ENCODE peak calls at places on chromosomes 13 and 19, in eight cellular contexts. One of them, this sample, is unnamed. For H3K4me1, the result is how much of the 10 kb centered on the place peaks cover.

GRCh38 chr13:90412980-90413379 is 934.5 kb upstream of the MIR17HG start:
- DNase-seq in tibial artery: no peak
- DNase-seq in cardiac muscle cell: no peak
- DNase-seq in neural progenitor cell: no peak
- DNase-seq in uterus: no peak
- DNase-seq in stomach: no peak
- DNase-seq in A549: no peak
- DNase-seq in astrocyte: no peak
- DNase-seq in this sample: no peak

GRCh38 chr13:112885782-112886268 is 83.2 kb upstream of the MCF2L start:
- DNase-seq in stomach: peak
- DNase-seq in uterus: peak
- DNase-seq in A549: peak
- DNase-seq in tibial artery: peak
- DNase-seq in cardiac muscle cell: peak
- DNase-seq in neural progenitor cell: peak
- DNase-seq in astrocyte: peak
- DNase-seq in this sample: peak

GRCh38 chr13:40148103-40148502 is 492.6 kb downstream of the COG6 start:
- DNase-seq in stomach: no peak
- DNase-seq in neural progenitor cell: no peak
- DNase-seq in cardiac muscle cell: no peak
- DNase-seq in tibial artery: no peak
- DNase-seq in astrocyte: no peak
- DNase-seq in A549: no peak
- DNase-seq in uterus: no peak
- DNase-seq in this sample: no peak

GRCh38 chr19:7866399-7867091 is 7.6 kb downstream of the PRR36 start:
- DNase-seq in astrocyte: no peak
- DNase-seq in neural progenitor cell: no peak
- DNase-seq in tibial artery: no peak
- DNase-seq in A549: no peak
- DNase-seq in uterus: no peak
- DNase-seq in cardiac muscle cell: no peak
- DNase-seq in stomach: no peak
- DNase-seq in this sample: no peak

GRCh38 chr13:102141625-102142472 is 260.0 kb downstream of the FGF14 start:
- DNase-seq in astrocyte: peak
- DNase-seq in tibial artery: no peak
- DNase-seq in cardiac muscle cell: peak
- DNase-seq in uterus: no peak
- DNase-seq in neural progenitor cell: peak
- DNase-seq in stomach: no peak
- DNase-seq in A549: peak
- DNase-seq in this sample: no peak

GRCh38 chr19:15426485-15427349 is 7.9 kb upstream of the AKAP8L start:
- DNase-seq in cardiac muscle cell: no peak
- DNase-seq in astrocyte: no peak
- DNase-seq in A549: no peak
- DNase-seq in neural progenitor cell: no peak
- DNase-seq in uterus: no peak
- DNase-seq in stomach: no peak
- DNase-seq in tibial artery: no peak
- DNase-seq in this sample: no peak

GRCh38 chr19:52662631-52663030 is 24.5 kb upstream of the ZNF83 start:
- DNase-seq in uterus: no peak
- DNase-seq in astrocyte: peak
- DNase-seq in cardiac muscle cell: no peak
- DNase-seq in tibial artery: no peak
- DNase-seq in stomach: no peak
- DNase-seq in neural progenitor cell: no peak
- DNase-seq in A549: no peak
- DNase-seq in this sample: no peak

GRCh38 chr19:7978196-7978825 is 27.1 kb downstream of the ELAVL1 start:
- DNase-seq in astrocyte: no peak
- DNase-seq in A549: no peak
- DNase-seq in neural progenitor cell: peak
- DNase-seq in cardiac muscle cell: no peak
- DNase-seq in stomach: no peak
- DNase-seq in tibial artery: no peak
- DNase-seq in uterus: no peak
- DNase-seq in this sample: no peak

GRCh38 chr19:8641908-8642547 is 11.6 kb downstream of the NFILZ start:
- DNase-seq in stomach: no peak
- DNase-seq in astrocyte: peak
- DNase-seq in uterus: no peak
- DNase-seq in cardiac muscle cell: peak
- DNase-seq in A549: peak
- DNase-seq in tibial artery: no peak
- DNase-seq in neural progenitor cell: peak
- DNase-seq in this sample: no peak

GRCh38 chr13:85277753-85278152 is 521.5 kb downstream of the SLITRK6 start:
- DNase-seq in astrocyte: peak
- DNase-seq in tibial artery: no peak
- DNase-seq in cardiac muscle cell: peak
- DNase-seq in stomach: no peak
- DNase-seq in neural progenitor cell: no peak
- DNase-seq in uterus: no peak
- DNase-seq in A549: peak
- DNase-seq in this sample: no peak

GRCh38 chr19:19606021-19606420 is 12.5 kb downstream of the PBX4 start:
- DNase-seq in uterus: no peak
- DNase-seq in astrocyte: peak
- DNase-seq in neural progenitor cell: no peak
- DNase-seq in cardiac muscle cell: no peak
- DNase-seq in stomach: peak
- DNase-seq in A549: no peak
- DNase-seq in tibial artery: no peak
- DNase-seq in this sample: no peak

GRCh38 chr19:3204646-3205275 is 19.0 kb downstream of the NCLN start:
- DNase-seq in A549: no peak
- DNase-seq in tibial artery: no peak
- DNase-seq in cardiac muscle cell: no peak
- DNase-seq in neural progenitor cell: no peak
- DNase-seq in stomach: no peak
- DNase-seq in astrocyte: no peak
- DNase-seq in uterus: no peak
- DNase-seq in this sample: no peak

GRCh38 chr19:1221141-1221903 is 15.7 kb downstream of the STK11 start:
- DNase-seq in cardiac muscle cell: peak
- DNase-seq in tibial artery: peak
- DNase-seq in neural progenitor cell: peak
- DNase-seq in uterus: peak
- DNase-seq in astrocyte: no peak
- DNase-seq in stomach: peak
- DNase-seq in A549: no peak
- DNase-seq in this sample: peak

GRCh38 chr13:108093616-108094015 is 121.7 kb downstream of the LIG4 start:
- DNase-seq in astrocyte: no peak
- DNase-seq in neural progenitor cell: no peak
- DNase-seq in A549: no peak
- DNase-seq in stomach: no peak
- DNase-seq in uterus: no peak
- DNase-seq in tibial artery: no peak
- DNase-seq in cardiac muscle cell: no peak
- DNase-seq in this sample: no peak

GRCh38 chr19:6150289-6150688 is 14.8 kb downstream of the ACSBG2 start:
- DNase-seq in cardiac muscle cell: no peak
- DNase-seq in neural progenitor cell: no peak
- DNase-seq in astrocyte: no peak
- DNase-seq in stomach: no peak
- DNase-seq in tibial artery: no peak
- DNase-seq in uterus: no peak
- DNase-seq in A549: no peak
- DNase-seq in this sample: no peak

GRCh38 chr19:31962565-31962996 is 382.8 kb upstream of the ZNF507 start:
- DNase-seq in A549: no peak
- DNase-seq in neural progenitor cell: no peak
- DNase-seq in astrocyte: peak
- DNase-seq in uterus: no peak
- DNase-seq in cardiac muscle cell: no peak
- DNase-seq in stomach: no peak
- DNase-seq in tibial artery: no peak
- DNase-seq in this sample: no peak

GRCh38 chr13:47004552-47004951 is 107.7 kb upstream of the HTR2A start:
- DNase-seq in cardiac muscle cell: no peak
- DNase-seq in neural progenitor cell: no peak
- DNase-seq in uterus: no peak
- DNase-seq in A549: no peak
- DNase-seq in tibial artery: no peak
- DNase-seq in astrocyte: no peak
- DNase-seq in stomach: no peak
- DNase-seq in this sample: no peak

GRCh38 chr13:112545866-112546265 is 42.1 kb downstream of the TUBGCP3 start:
- DNase-seq in cardiac muscle cell: peak
- DNase-seq in neural progenitor cell: no peak
- DNase-seq in astrocyte: peak
- DNase-seq in A549: no peak
- DNase-seq in uterus: no peak
- DNase-seq in stomach: no peak
- DNase-seq in tibial artery: no peak
- DNase-seq in this sample: no peak

DNA sequence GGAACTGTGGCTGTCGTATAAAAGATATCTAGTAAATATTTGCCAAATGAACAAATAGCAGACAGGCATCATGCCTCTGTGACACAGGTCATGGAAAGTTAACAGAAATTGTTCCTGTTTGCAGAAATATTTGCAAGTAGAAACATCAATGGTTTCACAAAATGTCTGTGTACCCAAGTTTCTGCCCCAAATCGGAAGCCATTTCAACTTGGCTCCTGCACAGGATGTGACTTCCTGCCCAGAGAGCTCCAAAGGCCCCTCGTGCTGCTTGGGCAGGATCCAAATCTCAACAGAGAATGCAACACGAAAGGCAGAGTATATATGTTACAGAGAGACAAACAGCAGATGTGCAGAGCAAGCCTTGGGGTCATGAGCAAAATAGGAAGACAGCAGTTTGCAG is 95.5 kb upstream of the SERP2 start:
- DNase-seq in stomach: no peak
- DNase-seq in astrocyte: no peak
- DNase-seq in cardiac muscle cell: no peak
- DNase-seq in tibial artery: no peak
- DNase-seq in A549: no peak
- DNase-seq in uterus: no peak
- DNase-seq in neural progenitor cell: no peak
- DNase-seq in this sample: no peak
- H3K4me1 ChIP-seq in stomach: half or more
- H3K4me1 ChIP-seq in astrocyte: under half
- H3K4me1 ChIP-seq in cardiac muscle cell: under half
- H3K4me1 ChIP-seq in tibial artery: under half
- H3K4me1 ChIP-seq in A549: under half
- H3K4me1 ChIP-seq in uterus: under half
- H3K4me1 ChIP-seq in neural progenitor cell: under half
- H3K4me1 ChIP-seq in this sample: under half

DNA sequence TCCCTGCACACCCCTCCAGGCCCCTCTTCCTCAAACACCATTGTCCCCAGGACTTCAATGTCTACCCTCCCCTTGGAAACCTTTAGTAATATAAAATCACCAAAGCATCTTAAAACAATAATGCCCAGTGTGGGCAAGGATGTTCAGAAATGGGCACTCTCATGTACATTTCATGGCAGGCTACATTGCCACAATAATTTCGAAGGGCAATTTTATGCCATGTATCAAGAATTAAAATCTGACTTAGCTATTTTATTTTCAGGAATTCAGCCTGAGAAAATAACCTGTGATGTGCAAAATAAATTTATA is 35.8 kb upstream of the IGSF23 start:
- DNase-seq in cardiac muscle cell: no peak
- DNase-seq in uterus: no peak
- DNase-seq in A549: no peak
- DNase-seq in neural progenitor cell: no peak
- DNase-seq in tibial artery: no peak
- DNase-seq in stomach: no peak
- DNase-seq in astrocyte: no peak
- DNase-seq in this sample: no peak
- H3K4me1 ChIP-seq in cardiac muscle cell: under half
- H3K4me1 ChIP-seq in uterus: under half
- H3K4me1 ChIP-seq in A549: under half
- H3K4me1 ChIP-seq in neural progenitor cell: under half
- H3K4me1 ChIP-seq in tibial artery: under half
- H3K4me1 ChIP-seq in stomach: under half
- H3K4me1 ChIP-seq in astrocyte: under half
- H3K4me1 ChIP-seq in this sample: under half

GRCh38 chr19:38836438-38837303 is 5.1 kb upstream of the ECH1 start:
- DNase-seq in A549: no peak
- DNase-seq in astrocyte: no peak
- DNase-seq in tibial artery: no peak
- DNase-seq in cardiac muscle cell: no peak
- DNase-seq in stomach: no peak
- DNase-seq in uterus: no peak
- DNase-seq in neural progenitor cell: no peak
- DNase-seq in this sample: no peak

GRCh38 chr19:38837304-38837626 is 5.7 kb upstream of the ECH1 start:
- DNase-seq in uterus: no peak
- DNase-seq in astrocyte: no peak
- DNase-seq in A549: no peak
- DNase-seq in stomach: no peak
- DNase-seq in cardiac muscle cell: no peak
- DNase-seq in tibial artery: no peak
- DNase-seq in neural progenitor cell: no peak
- DNase-seq in this sample: no peak

GRCh38 chr19:38831142-38831605 is 420 bp downstream of the ECH1 start:
- DNase-seq in tibial artery: peak
- DNase-seq in uterus: peak
- DNase-seq in A549: peak
- DNase-seq in neural progenitor cell: peak
- DNase-seq in cardiac muscle cell: peak
- DNase-seq in stomach: peak
- DNase-seq in astrocyte: peak
- DNase-seq in this sample: peak

GRCh38 chr19:38834590-38834989 is 3.0 kb upstream of the ECH1 start:
- DNase-seq in cardiac muscle cell: no peak
- DNase-seq in astrocyte: no peak
- DNase-seq in neural progenitor cell: no peak
- DNase-seq in tibial artery: no peak
- DNase-seq in uterus: no peak
- DNase-seq in A549: no peak
- DNase-seq in stomach: no peak
- DNase-seq in this sample: no peak

DNA sequence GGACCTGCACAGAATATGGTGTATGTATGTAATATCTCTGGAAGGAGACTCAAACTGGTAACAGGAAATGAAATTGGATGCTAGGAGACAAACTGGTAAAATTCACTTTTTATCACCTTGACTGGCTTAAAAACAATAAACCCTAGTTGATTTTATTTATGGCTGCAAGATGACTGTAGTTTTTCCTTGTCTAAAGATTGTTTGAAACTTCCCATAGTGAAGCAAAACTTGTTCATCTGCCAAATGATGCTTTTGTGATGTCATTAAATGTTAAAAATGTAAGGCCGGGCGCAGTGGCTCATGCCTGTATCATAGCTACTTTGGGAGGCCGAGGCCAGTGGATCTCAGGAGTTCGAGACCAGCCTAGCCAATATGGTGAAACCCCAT is 2.5 kb upstream of the ECH1 start:
- DNase-seq in uterus: no peak
- DNase-seq in astrocyte: no peak
- DNase-seq in tibial artery: no peak
- DNase-seq in neural progenitor cell: no peak
- DNase-seq in A549: no peak
- DNase-seq in stomach: no peak
- DNase-seq in cardiac muscle cell: no peak
- DNase-seq in this sample: no peak
- H3K4me1 ChIP-seq in uterus: under half
- H3K4me1 ChIP-seq in astrocyte: under half
- H3K4me1 ChIP-seq in tibial artery: under half
- H3K4me1 ChIP-seq in neural progenitor cell: under half
- H3K4me1 ChIP-seq in A549: half or more
- H3K4me1 ChIP-seq in stomach: half or more
- H3K4me1 ChIP-seq in cardiac muscle cell: under half
- H3K4me1 ChIP-seq in this sample: under half

GRCh38 chr13:71606818-71607217 is 260.2 kb downstream of the DACH1 start:
- DNase-seq in stomach: no peak
- DNase-seq in astrocyte: no peak
- DNase-seq in cardiac muscle cell: no peak
- DNase-seq in neural progenitor cell: no peak
- DNase-seq in uterus: no peak
- DNase-seq in tibial artery: no peak
- DNase-seq in A549: no peak
- DNase-seq in this sample: no peak
- H3K4me1 ChIP-seq in stomach: under half
- H3K4me1 ChIP-seq in astrocyte: under half
- H3K4me1 ChIP-seq in cardiac muscle cell: under half
- H3K4me1 ChIP-seq in neural progenitor cell: under half
- H3K4me1 ChIP-seq in uterus: under half
- H3K4me1 ChIP-seq in tibial artery: under half
- H3K4me1 ChIP-seq in A549: under half
- H3K4me1 ChIP-seq in this sample: under half